ENCODE peak calls at places on chromosomes 16 and 17, in four cellular contexts. H, N, P and A are unnamed samples.

GRCh38 chr16:84270071-84270470 is 24.6 kb upstream of the WFDC1 start:
- DNase-seq in P (no peak), H (no peak), N (no peak), A (no peak)

GRCh38 chr16:24852281-24852721 is 6.5 kb downstream of the SLC5A11 start:
- DNase-seq in H (no peak), N (peak), P (no peak), A (no peak)

GRCh38 chr16:55543470-55543869 is 23.0 kb upstream of the CAPNS2 start:
- DNase-seq in P (no peak), N (no peak), H (peak), A (peak)

GRCh38 chr16:69108905-69109252 is 3.4 kb downstream of the HAS3 start:
- DNase-seq in N (no peak), P (no peak), H (no peak), A (no peak)

GRCh38 chr16:31105677-31106213 is 2.4 kb upstream of the BCKDK start:
- DNase-seq in P (peak), N (peak), H (peak), A (peak)

GRCh38 chr17:61997649-61998048 is 67.4 kb downstream of the MED13 start:
- DNase-seq in P (no peak), H (no peak), N (peak), A (peak)

GRCh38 chr16:23609929-23610328 is 13.8 kb upstream of the NDUFAB1 start:
- DNase-seq in P (no peak), H (no peak), N (no peak), A (no peak)

GRCh38 chr16:81692571-81692970 is 86.5 kb upstream of the PLCG2 start:
- DNase-seq in N (no peak), H (no peak), P (no peak), A (no peak)

GRCh38 chr16:15682105-15682570 is 32.1 kb downstream of the NDE1 start:
- DNase-seq in N (peak), H (peak), P (no peak), A (peak)

DNA sequence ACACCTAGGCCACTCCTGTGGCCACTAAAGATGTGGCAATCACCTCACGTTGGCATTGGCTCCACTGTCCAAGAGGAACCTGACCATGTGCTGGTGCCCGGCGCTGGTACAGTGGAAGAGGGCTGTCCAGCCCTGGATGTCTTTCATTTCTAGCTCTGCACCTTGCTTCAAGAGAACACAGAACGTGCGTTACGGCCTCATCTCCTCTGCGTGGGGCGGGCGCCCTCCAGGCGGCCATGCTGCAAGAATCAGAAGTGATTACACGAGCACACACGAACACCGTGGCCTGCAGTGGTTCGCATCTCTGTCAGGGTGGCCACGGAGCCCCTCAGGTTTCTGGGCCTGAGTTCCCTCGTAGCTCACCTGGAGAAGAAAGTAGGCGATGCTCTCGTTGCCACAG is 7.5 kb downstream of the ANKS3 start:
- DNase-seq in N (no peak), P (no peak), H (no peak), A (no peak)
- TF ChIP-seq CTCF in N (no peak), P (no peak), H (no peak), A (no peak)

GRCh38 chr17:47210105-47210504 is 957 bp downstream of the MYL4 start:
- DNase-seq in N (peak), H (no peak), P (no peak), A (no peak)
- H3K4me3 ChIP-seq in N (no peak), H (no peak), P (no peak), A (no peak)

GRCh38 chr16:4160663-4161436 is 44.6 kb upstream of the ADCY9 start:
- DNase-seq in N (no peak), P (no peak), H (no peak), A (peak)
- TF ChIP-seq CTCF in N (no peak), P (no peak), H (no peak), A (peak)

DNA sequence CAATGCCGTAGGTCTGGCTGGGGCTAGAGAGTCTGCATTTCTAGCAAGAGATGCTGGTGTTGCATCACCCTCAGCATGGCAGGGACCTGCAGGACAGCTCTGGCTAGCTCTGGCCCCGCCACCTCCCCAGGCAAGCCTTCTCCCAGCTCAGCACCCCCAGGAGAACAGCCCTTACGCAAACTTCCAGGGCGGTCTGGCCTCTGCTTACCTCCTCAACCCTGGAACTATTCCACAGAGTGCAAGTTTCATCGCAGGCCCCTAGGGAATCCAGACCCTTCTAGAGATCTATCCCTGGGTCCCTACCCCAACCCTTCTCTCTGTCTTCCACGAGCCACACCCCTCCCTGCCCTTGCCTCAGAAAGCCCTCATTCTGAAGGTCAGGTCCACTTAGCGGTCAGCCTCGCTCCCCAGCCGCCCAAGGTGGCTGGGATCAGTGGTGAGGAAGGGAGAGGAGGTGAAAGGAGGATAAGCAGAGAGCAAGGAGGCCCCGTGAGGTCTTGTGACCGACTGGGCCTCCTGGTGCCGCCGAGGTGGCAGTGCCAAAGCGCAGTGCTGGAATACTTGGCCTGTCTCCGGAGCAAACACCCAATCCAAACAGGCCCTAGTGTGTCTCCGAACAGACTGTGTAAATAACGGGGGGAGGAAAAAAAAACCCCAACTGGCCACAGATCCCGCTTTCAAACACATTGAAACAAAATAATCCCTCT is 380.7 kb downstream of the SOX9 start:
- DNase-seq in H (peak), N (peak), P (no peak), A (no peak)
- H3K4me3 ChIP-seq in H (peak), N (no peak), P (no peak), A (no peak)

DNA sequence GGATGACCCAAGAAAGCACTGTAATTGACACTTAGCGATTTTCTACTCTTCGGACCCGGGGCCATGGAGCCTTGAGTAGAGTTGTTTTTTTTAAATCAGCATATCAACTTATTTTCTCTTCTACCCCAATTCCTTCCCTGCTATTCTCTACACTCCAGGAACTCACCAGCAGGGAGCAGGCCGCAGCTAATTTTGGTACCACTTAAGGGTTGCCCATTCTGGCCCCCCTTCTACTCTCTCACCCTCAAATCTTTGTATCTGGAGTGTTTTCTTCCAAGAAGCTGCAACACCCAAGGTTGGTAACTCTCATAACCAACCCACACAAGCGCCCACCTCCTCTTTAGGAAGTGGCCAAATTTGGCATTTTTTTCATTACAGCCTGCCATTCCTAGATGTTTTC is 5.5 kb upstream of the ERAL1 start:
- DNase-seq in P (no peak), N (no peak), H (no peak), A (peak)
- TF ChIP-seq CTCF in P (no peak), N (peak), H (peak), A (peak)

GRCh38 chr16:1709356-1709755 is 3.4 kb downstream of the MAPK8IP3 start:
- DNase-seq in H (no peak), N (no peak), P (no peak), A (no peak)

GRCh38 chr16:1706386-1707192 is 594 bp downstream of the MAPK8IP3 start:
- DNase-seq in N (peak), P (no peak), H (no peak), A (peak)

GRCh38 chr16:1708083-1708767 is 2.2 kb downstream of the MAPK8IP3 start:
- DNase-seq in P (no peak), N (peak), H (no peak), A (no peak)

GRCh38 chr16:1707193-1707790 is 1.3 kb downstream of the MAPK8IP3 start:
- DNase-seq in H (peak), P (peak), N (peak), A (peak)

DNA sequence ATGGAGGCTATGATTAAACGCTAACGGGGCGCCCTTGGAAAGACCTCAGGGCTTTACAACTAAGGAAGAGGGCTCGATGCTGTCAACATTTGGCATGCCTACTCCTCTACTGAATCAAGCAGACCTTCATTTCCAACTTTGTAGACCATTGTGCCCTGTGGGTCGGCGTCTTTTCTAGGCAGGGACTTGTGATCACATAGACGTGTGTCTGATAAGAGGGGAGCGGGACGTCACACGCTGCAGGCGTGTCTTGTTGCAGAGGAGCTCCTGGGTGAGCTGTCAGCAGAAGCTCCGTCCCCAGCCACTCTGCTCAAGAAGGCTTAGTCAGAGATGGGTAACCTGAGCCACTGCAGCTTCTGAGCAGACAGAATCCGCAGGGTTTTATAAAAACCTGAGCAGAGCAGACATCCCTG is 2.8 kb downstream of the MAPK8IP3 start:
- DNase-seq in P (no peak), N (peak), H (no peak), A (peak)
- H3K4me3 ChIP-seq in P (no peak), N (no peak), H (no peak), A (peak)